ENCODE peak calls at places on chromosome 21, in six cellular contexts. One of them, this sample, is unnamed.

GRCh38 chr21:28767523-28767922 is 225.2 kb downstream of the LTN1 start:
- DNase-seq in neural progenitor cell: no peak
- DNase-seq in ovary: no peak
- DNase-seq in thoracic aorta: no peak
- DNase-seq in psoas muscle: no peak
- DNase-seq in naive thymus-derived CD4-positive, alpha-beta T cell: no peak
- DNase-seq in this sample: no peak

GRCh38 chr21:27581168-27581567 is 614.3 kb upstream of the ADAMTS5 start:
- DNase-seq in thoracic aorta: no peak
- DNase-seq in psoas muscle: no peak
- DNase-seq in naive thymus-derived CD4-positive, alpha-beta T cell: no peak
- DNase-seq in ovary: no peak
- DNase-seq in neural progenitor cell: no peak
- DNase-seq in this sample: no peak

GRCh38 chr21:36722370-36723368 is 23.8 kb downstream of the SIM2 start:
- DNase-seq in ovary: no peak
- DNase-seq in thoracic aorta: no peak
- DNase-seq in psoas muscle: no peak
- DNase-seq in naive thymus-derived CD4-positive, alpha-beta T cell: no peak
- DNase-seq in neural progenitor cell: no peak
- DNase-seq in this sample: no peak

GRCh38 chr21:29499734-29500343 is 201.1 kb downstream of the BACH1 start:
- DNase-seq in psoas muscle: no peak
- DNase-seq in naive thymus-derived CD4-positive, alpha-beta T cell: no peak
- DNase-seq in neural progenitor cell: peak
- DNase-seq in thoracic aorta: no peak
- DNase-seq in ovary: no peak
- DNase-seq in this sample: no peak

GRCh38 chr21:19122371-19122770 is 718.8 kb upstream of the TMPRSS15 start:
- DNase-seq in psoas muscle: no peak
- DNase-seq in neural progenitor cell: no peak
- DNase-seq in ovary: no peak
- DNase-seq in naive thymus-derived CD4-positive, alpha-beta T cell: no peak
- DNase-seq in thoracic aorta: no peak
- DNase-seq in this sample: no peak

GRCh38 chr21:42352433-42353095 is 1.8 kb upstream of the TFF2 start:
- DNase-seq in naive thymus-derived CD4-positive, alpha-beta T cell: no peak
- DNase-seq in psoas muscle: no peak
- DNase-seq in neural progenitor cell: no peak
- DNase-seq in ovary: no peak
- DNase-seq in thoracic aorta: no peak
- DNase-seq in this sample: no peak

GRCh38 chr21:28127390-28127789 is 865.3 kb downstream of the LTN1 start:
- DNase-seq in neural progenitor cell: no peak
- DNase-seq in naive thymus-derived CD4-positive, alpha-beta T cell: no peak
- DNase-seq in thoracic aorta: no peak
- DNase-seq in ovary: no peak
- DNase-seq in psoas muscle: no peak
- DNase-seq in this sample: no peak

GRCh38 chr21:31338892-31339368 is 5.1 kb downstream of the TIAM1 start:
- DNase-seq in naive thymus-derived CD4-positive, alpha-beta T cell: no peak
- DNase-seq in neural progenitor cell: peak
- DNase-seq in ovary: no peak
- DNase-seq in psoas muscle: no peak
- DNase-seq in thoracic aorta: no peak
- DNase-seq in this sample: no peak

GRCh38 chr21:41768371-41769042 is 1.7 kb upstream of the RIPK4 start:
- DNase-seq in psoas muscle: no peak
- DNase-seq in ovary: no peak
- DNase-seq in neural progenitor cell: peak
- DNase-seq in thoracic aorta: no peak
- DNase-seq in naive thymus-derived CD4-positive, alpha-beta T cell: peak
- DNase-seq in this sample: no peak

GRCh38 chr21:17463441-17463840 is 49.4 kb upstream of the CXADR start:
- DNase-seq in naive thymus-derived CD4-positive, alpha-beta T cell: no peak
- DNase-seq in psoas muscle: no peak
- DNase-seq in neural progenitor cell: peak
- DNase-seq in thoracic aorta: no peak
- DNase-seq in ovary: no peak
- DNase-seq in this sample: no peak

GRCh38 chr21:14879458-14879857 is 185.3 kb downstream of the NRIP1 start:
- DNase-seq in naive thymus-derived CD4-positive, alpha-beta T cell: no peak
- DNase-seq in ovary: no peak
- DNase-seq in thoracic aorta: no peak
- DNase-seq in neural progenitor cell: no peak
- DNase-seq in psoas muscle: no peak
- DNase-seq in this sample: no peak

GRCh38 chr21:35020902-35021301 is 28.2 kb downstream of the RUNX1 start:
- DNase-seq in ovary: no peak
- DNase-seq in naive thymus-derived CD4-positive, alpha-beta T cell: no peak
- DNase-seq in psoas muscle: no peak
- DNase-seq in thoracic aorta: no peak
- DNase-seq in neural progenitor cell: no peak
- DNase-seq in this sample: no peak

GRCh38 chr21:24844672-24845071 is 762.6 kb downstream of the MRPL39 start:
- DNase-seq in ovary: no peak
- DNase-seq in neural progenitor cell: no peak
- DNase-seq in psoas muscle: no peak
- DNase-seq in thoracic aorta: no peak
- DNase-seq in naive thymus-derived CD4-positive, alpha-beta T cell: no peak
- DNase-seq in this sample: no peak

GRCh38 chr21:42567861-42568260 is 54.2 kb downstream of the SLC37A1 start:
- DNase-seq in neural progenitor cell: no peak
- DNase-seq in psoas muscle: no peak
- DNase-seq in thoracic aorta: no peak
- DNase-seq in ovary: no peak
- DNase-seq in naive thymus-derived CD4-positive, alpha-beta T cell: no peak
- DNase-seq in this sample: no peak

GRCh38 chr21:43937051-43937832 is 72.2 kb downstream of the AGPAT3 start:
- DNase-seq in psoas muscle: peak
- DNase-seq in ovary: no peak
- DNase-seq in thoracic aorta: no peak
- DNase-seq in neural progenitor cell: no peak
- DNase-seq in naive thymus-derived CD4-positive, alpha-beta T cell: no peak
- DNase-seq in this sample: no peak

GRCh38 chr21:29655577-29655976 is 284.2 kb downstream of the GRIK1 start:
- DNase-seq in naive thymus-derived CD4-positive, alpha-beta T cell: no peak
- DNase-seq in ovary: no peak
- DNase-seq in neural progenitor cell: no peak
- DNase-seq in thoracic aorta: no peak
- DNase-seq in psoas muscle: no peak
- DNase-seq in this sample: no peak

GRCh38 chr21:41559658-41560599 is 52.0 kb upstream of the TMPRSS2 start:
- DNase-seq in psoas muscle: no peak
- DNase-seq in ovary: no peak
- DNase-seq in neural progenitor cell: no peak
- DNase-seq in naive thymus-derived CD4-positive, alpha-beta T cell: no peak
- DNase-seq in thoracic aorta: no peak
- DNase-seq in this sample: no peak

GRCh38 chr21:18451679-18452078 is 48.1 kb upstream of the TMPRSS15 start:
- DNase-seq in neural progenitor cell: no peak
- DNase-seq in thoracic aorta: no peak
- DNase-seq in naive thymus-derived CD4-positive, alpha-beta T cell: no peak
- DNase-seq in psoas muscle: no peak
- DNase-seq in ovary: no peak
- DNase-seq in this sample: no peak

GRCh38 chr21:31682625-31683024 is 23.1 kb downstream of the SOD1 start:
- DNase-seq in naive thymus-derived CD4-positive, alpha-beta T cell: no peak
- DNase-seq in thoracic aorta: no peak
- DNase-seq in psoas muscle: no peak
- DNase-seq in neural progenitor cell: no peak
- DNase-seq in ovary: no peak
- DNase-seq in this sample: no peak

GRCh38 chr21:33748903-33749302 is 106.6 kb downstream of the ITSN1 start:
- DNase-seq in naive thymus-derived CD4-positive, alpha-beta T cell: no peak
- DNase-seq in ovary: no peak
- DNase-seq in psoas muscle: no peak
- DNase-seq in thoracic aorta: no peak
- DNase-seq in neural progenitor cell: no peak
- DNase-seq in this sample: no peak
- H3K27ac ChIP-seq in naive thymus-derived CD4-positive, alpha-beta T cell: no peak
- H3K27ac ChIP-seq in ovary: no peak
- H3K27ac ChIP-seq in psoas muscle: no peak
- H3K27ac ChIP-seq in thoracic aorta: no peak
- H3K27ac ChIP-seq in neural progenitor cell: no peak
- H3K27ac ChIP-seq in this sample: no peak

DNA sequence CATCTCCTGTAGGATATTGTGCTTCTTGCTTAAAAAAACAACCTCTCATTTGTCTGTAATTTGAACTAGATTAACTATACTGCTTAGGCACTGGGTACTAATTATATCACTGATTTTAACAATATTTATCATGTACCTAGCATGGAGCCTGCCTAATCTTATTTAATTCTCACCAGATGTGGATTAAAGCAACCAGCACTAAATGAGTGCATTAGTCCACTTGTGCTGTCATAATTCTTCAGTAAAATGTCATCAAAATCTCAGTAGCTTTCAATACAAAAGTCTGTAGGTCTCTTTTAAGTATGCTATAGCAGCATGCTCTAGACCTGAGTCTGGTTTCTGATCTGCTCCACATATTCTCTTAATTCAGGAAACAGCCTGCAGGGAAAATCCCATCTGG is 368.1 kb downstream of the NCAM2 start:
- DNase-seq in thoracic aorta: no peak
- DNase-seq in naive thymus-derived CD4-positive, alpha-beta T cell: no peak
- DNase-seq in psoas muscle: no peak
- DNase-seq in neural progenitor cell: no peak
- DNase-seq in ovary: no peak
- DNase-seq in this sample: no peak
- H3K27ac ChIP-seq in thoracic aorta: no peak
- H3K27ac ChIP-seq in naive thymus-derived CD4-positive, alpha-beta T cell: no peak
- H3K27ac ChIP-seq in psoas muscle: no peak
- H3K27ac ChIP-seq in neural progenitor cell: peak
- H3K27ac ChIP-seq in ovary: no peak
- H3K27ac ChIP-seq in this sample: no peak

GRCh38 chr21:46062471-46063211 is 35.3 kb upstream of the COL6A2 start:
- DNase-seq in naive thymus-derived CD4-positive, alpha-beta T cell: no peak
- DNase-seq in neural progenitor cell: no peak
- DNase-seq in thoracic aorta: no peak
- DNase-seq in psoas muscle: no peak
- DNase-seq in ovary: no peak
- DNase-seq in this sample: no peak
- H3K27ac ChIP-seq in naive thymus-derived CD4-positive, alpha-beta T cell: no peak
- H3K27ac ChIP-seq in neural progenitor cell: no peak
- H3K27ac ChIP-seq in thoracic aorta: peak
- H3K27ac ChIP-seq in psoas muscle: peak
- H3K27ac ChIP-seq in ovary: no peak
- H3K27ac ChIP-seq in this sample: no peak

GRCh38 chr21:38985423-38986378 is 180.0 kb downstream of the ETS2 start:
- DNase-seq in naive thymus-derived CD4-positive, alpha-beta T cell: no peak
- DNase-seq in ovary: peak
- DNase-seq in psoas muscle: peak
- DNase-seq in neural progenitor cell: no peak
- DNase-seq in thoracic aorta: peak
- DNase-seq in this sample: no peak

GRCh38 chr21:38989097-38989744 is 183.5 kb downstream of the ETS2 start:
- DNase-seq in thoracic aorta: no peak
- DNase-seq in psoas muscle: no peak
- DNase-seq in naive thymus-derived CD4-positive, alpha-beta T cell: no peak
- DNase-seq in neural progenitor cell: no peak
- DNase-seq in ovary: no peak
- DNase-seq in this sample: no peak

GRCh38 chr21:38988211-38989096 is 182.7 kb downstream of the ETS2 start:
- DNase-seq in naive thymus-derived CD4-positive, alpha-beta T cell: no peak
- DNase-seq in ovary: no peak
- DNase-seq in thoracic aorta: no peak
- DNase-seq in psoas muscle: no peak
- DNase-seq in neural progenitor cell: peak
- DNase-seq in this sample: no peak

GRCh38 chr21:38986460-38987395 is 181.0 kb downstream of the ETS2 start:
- DNase-seq in psoas muscle: no peak
- DNase-seq in naive thymus-derived CD4-positive, alpha-beta T cell: no peak
- DNase-seq in thoracic aorta: no peak
- DNase-seq in ovary: no peak
- DNase-seq in neural progenitor cell: no peak
- DNase-seq in this sample: no peak

DNA sequence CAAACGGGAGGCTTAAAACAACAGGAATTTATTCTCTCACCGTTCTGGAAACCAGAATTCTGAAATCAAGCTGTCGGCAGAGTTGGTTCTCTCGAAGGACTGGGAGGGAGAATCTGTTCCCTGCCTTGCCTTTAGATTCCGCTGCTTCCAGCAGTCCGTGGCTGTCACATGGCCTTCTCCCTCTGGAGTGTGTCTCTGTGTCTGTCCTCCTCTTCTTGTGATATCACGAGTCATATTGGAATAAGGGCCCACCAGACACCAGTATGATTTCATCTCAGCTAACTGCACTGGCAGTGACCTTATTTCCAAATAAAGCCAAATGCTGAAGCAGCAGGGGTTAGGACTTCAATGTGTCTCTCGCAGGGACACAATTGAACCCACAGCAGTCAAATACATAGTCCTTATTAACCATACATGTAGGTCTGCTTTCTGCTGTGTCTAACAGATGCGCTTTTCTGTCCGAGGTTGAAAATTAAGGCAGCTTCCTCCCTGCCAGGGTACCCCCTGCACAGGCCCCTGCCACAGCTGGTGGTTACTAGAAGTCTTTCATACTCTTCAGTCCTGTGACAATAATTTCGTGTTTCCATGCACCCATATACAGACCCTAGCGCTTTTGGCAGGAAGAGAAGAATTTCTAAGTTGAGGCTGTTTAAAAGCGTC is 182.0 kb downstream of the ETS2 start:
- DNase-seq in thoracic aorta: no peak
- DNase-seq in neural progenitor cell: no peak
- DNase-seq in ovary: no peak
- DNase-seq in naive thymus-derived CD4-positive, alpha-beta T cell: no peak
- DNase-seq in psoas muscle: no peak
- DNase-seq in this sample: no peak
- H3K27ac ChIP-seq in thoracic aorta: peak
- H3K27ac ChIP-seq in neural progenitor cell: no peak
- H3K27ac ChIP-seq in ovary: no peak
- H3K27ac ChIP-seq in naive thymus-derived CD4-positive, alpha-beta T cell: no peak
- H3K27ac ChIP-seq in psoas muscle: peak
- H3K27ac ChIP-seq in this sample: no peak

DNA sequence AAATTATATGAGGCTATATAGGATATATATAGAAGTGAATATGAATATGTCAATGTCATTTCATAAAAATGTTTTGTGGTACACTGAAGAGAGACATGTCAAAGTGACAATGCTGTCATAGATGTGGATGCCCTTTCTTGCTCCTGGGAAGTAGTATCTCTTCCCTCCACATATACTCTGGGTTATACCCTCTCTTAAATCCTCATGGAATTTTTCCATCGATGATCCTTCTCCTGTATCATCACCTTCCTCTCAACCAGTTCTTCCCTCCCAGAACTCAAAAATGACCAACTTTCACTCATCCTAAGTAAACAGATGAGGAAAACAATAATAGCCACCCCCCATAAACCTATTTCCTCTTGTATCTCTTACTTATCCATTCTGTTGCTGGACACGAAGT is 351.5 kb downstream of the USP25 start:
- DNase-seq in naive thymus-derived CD4-positive, alpha-beta T cell: no peak
- DNase-seq in neural progenitor cell: no peak
- DNase-seq in psoas muscle: no peak
- DNase-seq in ovary: no peak
- DNase-seq in thoracic aorta: no peak
- DNase-seq in this sample: no peak
- H3K27ac ChIP-seq in naive thymus-derived CD4-positive, alpha-beta T cell: no peak
- H3K27ac ChIP-seq in neural progenitor cell: no peak
- H3K27ac ChIP-seq in psoas muscle: no peak
- H3K27ac ChIP-seq in ovary: no peak
- H3K27ac ChIP-seq in thoracic aorta: no peak
- H3K27ac ChIP-seq in this sample: no peak

GRCh38 chr21:25944082-25944481 is 209.3 kb downstream of the GABPA start:
- DNase-seq in neural progenitor cell: no peak
- DNase-seq in ovary: peak
- DNase-seq in naive thymus-derived CD4-positive, alpha-beta T cell: no peak
- DNase-seq in thoracic aorta: no peak
- DNase-seq in psoas muscle: no peak
- DNase-seq in this sample: no peak
- H3K27ac ChIP-seq in neural progenitor cell: no peak
- H3K27ac ChIP-seq in ovary: no peak
- H3K27ac ChIP-seq in naive thymus-derived CD4-positive, alpha-beta T cell: no peak
- H3K27ac ChIP-seq in thoracic aorta: no peak
- H3K27ac ChIP-seq in psoas muscle: no peak
- H3K27ac ChIP-seq in this sample: no peak